ENCODE peak calls at places on chromosomes 2 and 18, in ten cellular contexts. One of them, this sample, is unnamed.

GRCh38 chr2:208373460-208374089 is 33.0 kb upstream of the PTH2R start:
- DNase-seq in breast epithelium: no peak
- DNase-seq in transverse colon: no peak
- DNase-seq in upper lobe of left lung: no peak
- DNase-seq in vagina: no peak
- DNase-seq in spleen: no peak
- DNase-seq in endothelial cell of umbilical vein: peak; percentile 28
- DNase-seq in H1: no peak
- DNase-seq in SK-N-SH: peak; percentile 77
- DNase-seq in sigmoid colon: no peak
- DNase-seq in this sample: no peak

GRCh38 chr2:207683879-207684627 is 27.4 kb upstream of the CCNYL1 start:
- DNase-seq in breast epithelium: no peak
- DNase-seq in transverse colon: peak; percentile 48
- DNase-seq in upper lobe of left lung: no peak
- DNase-seq in vagina: no peak
- DNase-seq in spleen: no peak
- DNase-seq in endothelial cell of umbilical vein: peak; percentile 65
- DNase-seq in H1: no peak
- DNase-seq in SK-N-SH: no peak
- DNase-seq in sigmoid colon: no peak
- DNase-seq in this sample: no peak

GRCh38 chr2:55425449-55425848 is 5.8 kb upstream of the CCDC88A start:
- DNase-seq in breast epithelium: no peak
- DNase-seq in transverse colon: no peak
- DNase-seq in upper lobe of left lung: no peak
- DNase-seq in vagina: no peak
- DNase-seq in spleen: no peak
- DNase-seq in endothelial cell of umbilical vein: peak; percentile 78
- DNase-seq in H1: no peak
- DNase-seq in SK-N-SH: no peak
- DNase-seq in sigmoid colon: no peak
- DNase-seq in this sample: no peak

GRCh38 chr18:79395308-79395640 is 456 bp upstream of the NFATC1 start:
- DNase-seq in breast epithelium: no peak
- DNase-seq in transverse colon: no peak
- DNase-seq in upper lobe of left lung: peak; percentile 76
- DNase-seq in vagina: no peak
- DNase-seq in spleen: peak; percentile 63
- DNase-seq in endothelial cell of umbilical vein: no peak
- DNase-seq in H1: no peak
- DNase-seq in SK-N-SH: no peak
- DNase-seq in sigmoid colon: no peak
- DNase-seq in this sample: no peak

GRCh38 chr2:46922049-46922448 is 6.4 kb upstream of the MCFD2 start:
- DNase-seq in breast epithelium: no peak
- DNase-seq in transverse colon: no peak
- DNase-seq in upper lobe of left lung: no peak
- DNase-seq in vagina: no peak
- DNase-seq in spleen: no peak
- DNase-seq in endothelial cell of umbilical vein: peak; percentile 70
- DNase-seq in H1: no peak
- DNase-seq in SK-N-SH: no peak
- DNase-seq in sigmoid colon: no peak
- DNase-seq in this sample: no peak

GRCh38 chr2:88481937-88482336 is 29.4 kb upstream of the FOXI3 start:
- DNase-seq in breast epithelium: no peak
- DNase-seq in transverse colon: no peak
- DNase-seq in upper lobe of left lung: no peak
- DNase-seq in vagina: no peak
- DNase-seq in spleen: no peak
- DNase-seq in endothelial cell of umbilical vein: no peak
- DNase-seq in H1: no peak
- DNase-seq in SK-N-SH: no peak
- DNase-seq in sigmoid colon: no peak
- DNase-seq in this sample: no peak

GRCh38 chr2:1663621-1664020 is 80.7 kb downstream of the PXDN start:
- DNase-seq in breast epithelium: no peak
- DNase-seq in transverse colon: no peak
- DNase-seq in upper lobe of left lung: peak; percentile 68
- DNase-seq in vagina: peak; percentile 84
- DNase-seq in spleen: no peak
- DNase-seq in endothelial cell of umbilical vein: no peak
- DNase-seq in H1: no peak
- DNase-seq in SK-N-SH: no peak
- DNase-seq in sigmoid colon: peak; percentile 61
- DNase-seq in this sample: no peak

GRCh38 chr2:127400897-127401756 is 13.4 kb upstream of the MAP3K2 start:
- DNase-seq in breast epithelium: no peak
- DNase-seq in transverse colon: peak; percentile 88
- DNase-seq in upper lobe of left lung: peak; percentile 86
- DNase-seq in vagina: no peak
- DNase-seq in spleen: peak; percentile 65
- DNase-seq in endothelial cell of umbilical vein: peak; percentile 12
- DNase-seq in H1: no peak
- DNase-seq in SK-N-SH: no peak
- DNase-seq in sigmoid colon: no peak
- DNase-seq in this sample: peak; percentile 65

GRCh38 chr2:156434461-156435291 is 1.5 kb upstream of the GPD2 start:
- DNase-seq in breast epithelium: no peak
- DNase-seq in transverse colon: no peak
- DNase-seq in upper lobe of left lung: no peak
- DNase-seq in vagina: no peak
- DNase-seq in spleen: no peak
- DNase-seq in endothelial cell of umbilical vein: no peak
- DNase-seq in H1: no peak
- DNase-seq in SK-N-SH: no peak
- DNase-seq in sigmoid colon: no peak
- DNase-seq in this sample: no peak

GRCh38 chr2:208501217-208501616 is 94.6 kb downstream of the PTH2R start:
- DNase-seq in breast epithelium: no peak
- DNase-seq in transverse colon: peak; percentile 30
- DNase-seq in upper lobe of left lung: no peak
- DNase-seq in vagina: no peak
- DNase-seq in spleen: no peak
- DNase-seq in endothelial cell of umbilical vein: no peak
- DNase-seq in H1: peak; percentile 55
- DNase-seq in SK-N-SH: no peak
- DNase-seq in sigmoid colon: no peak
- DNase-seq in this sample: no peak

GRCh38 chr2:166343467-166343866 is 32.3 kb downstream of the SCN9A start:
- DNase-seq in breast epithelium: no peak
- DNase-seq in transverse colon: no peak
- DNase-seq in upper lobe of left lung: no peak
- DNase-seq in vagina: no peak
- DNase-seq in spleen: no peak
- DNase-seq in endothelial cell of umbilical vein: no peak
- DNase-seq in H1: no peak
- DNase-seq in SK-N-SH: no peak
- DNase-seq in sigmoid colon: no peak
- DNase-seq in this sample: no peak

GRCh38 chr2:7013761-7014160 is 96.5 kb downstream of the RNF144A start:
- DNase-seq in breast epithelium: no peak
- DNase-seq in transverse colon: no peak
- DNase-seq in upper lobe of left lung: no peak
- DNase-seq in vagina: no peak
- DNase-seq in spleen: no peak
- DNase-seq in endothelial cell of umbilical vein: no peak
- DNase-seq in H1: no peak
- DNase-seq in SK-N-SH: no peak
- DNase-seq in sigmoid colon: no peak
- DNase-seq in this sample: no peak

GRCh38 chr2:7015007-7015950 is 98.1 kb downstream of the RNF144A start:
- DNase-seq in breast epithelium: no peak
- DNase-seq in transverse colon: no peak
- DNase-seq in upper lobe of left lung: no peak
- DNase-seq in vagina: no peak
- DNase-seq in spleen: peak; percentile 47
- DNase-seq in endothelial cell of umbilical vein: no peak
- DNase-seq in H1: no peak
- DNase-seq in SK-N-SH: peak; percentile 70
- DNase-seq in sigmoid colon: no peak
- DNase-seq in this sample: no peak

GRCh38 chr2:7016120-7016519 is 98.9 kb downstream of the RNF144A start:
- DNase-seq in breast epithelium: no peak
- DNase-seq in transverse colon: no peak
- DNase-seq in upper lobe of left lung: no peak
- DNase-seq in vagina: no peak
- DNase-seq in spleen: no peak
- DNase-seq in endothelial cell of umbilical vein: no peak
- DNase-seq in H1: no peak
- DNase-seq in SK-N-SH: no peak
- DNase-seq in sigmoid colon: no peak
- DNase-seq in this sample: no peak

GRCh38 chr2:7012141-7012809 is 95.1 kb downstream of the RNF144A start:
- DNase-seq in breast epithelium: no peak
- DNase-seq in transverse colon: no peak
- DNase-seq in upper lobe of left lung: no peak
- DNase-seq in vagina: no peak
- DNase-seq in spleen: peak; percentile 68
- DNase-seq in endothelial cell of umbilical vein: no peak
- DNase-seq in H1: no peak
- DNase-seq in SK-N-SH: no peak
- DNase-seq in sigmoid colon: peak; percentile 84
- DNase-seq in this sample: no peak

DNA sequence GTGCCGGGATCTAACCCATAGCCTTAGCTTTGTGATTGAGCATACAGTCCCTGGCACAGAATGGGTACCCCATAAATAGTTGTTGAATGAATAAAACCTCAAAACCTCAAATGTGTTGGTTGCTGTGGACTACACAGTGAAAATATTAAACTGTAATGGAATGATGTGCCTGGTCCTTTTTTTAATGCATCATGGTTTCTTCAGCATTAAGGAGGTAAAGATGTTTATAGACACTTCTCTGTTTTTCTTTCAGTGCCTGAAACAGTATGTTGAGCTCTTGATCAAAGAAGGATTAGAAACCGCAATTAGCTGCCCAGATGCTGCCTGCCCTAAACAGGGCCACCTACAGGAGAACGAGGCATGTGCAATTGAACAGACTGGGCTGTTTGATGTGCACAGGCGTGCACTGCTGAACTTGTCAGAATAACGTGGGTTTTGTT is 97.0 kb downstream of the RNF144A start:
- DNase-seq in breast epithelium: no peak
- DNase-seq in transverse colon: peak; percentile 41
- DNase-seq in upper lobe of left lung: no peak
- DNase-seq in vagina: no peak
- DNase-seq in spleen: peak; percentile 67
- DNase-seq in endothelial cell of umbilical vein: no peak
- DNase-seq in H1: no peak
- DNase-seq in SK-N-SH: peak; percentile 63
- DNase-seq in sigmoid colon: no peak
- DNase-seq in this sample: no peak
- TF ChIP-seq CTCF in breast epithelium: no peak
- TF ChIP-seq CTCF in transverse colon: peak; percentile 50
- TF ChIP-seq CTCF in upper lobe of left lung: peak; percentile 35
- TF ChIP-seq CTCF in vagina: no peak
- TF ChIP-seq CTCF in spleen: peak; percentile 53
- TF ChIP-seq CTCF in endothelial cell of umbilical vein: peak; percentile 54
- TF ChIP-seq CTCF in H1: peak; percentile 83
- TF ChIP-seq CTCF in SK-N-SH: peak; percentile 80
- TF ChIP-seq CTCF in sigmoid colon: no peak
- TF ChIP-seq CTCF in this sample: peak; percentile 6

GRCh38 chr2:66240284-66240683 is 194.6 kb upstream of the MEIS1 start:
- DNase-seq in breast epithelium: peak; percentile 44
- DNase-seq in transverse colon: no peak
- DNase-seq in upper lobe of left lung: no peak
- DNase-seq in vagina: no peak
- DNase-seq in spleen: no peak
- DNase-seq in endothelial cell of umbilical vein: no peak
- DNase-seq in H1: no peak
- DNase-seq in SK-N-SH: no peak
- DNase-seq in sigmoid colon: peak; percentile 68
- DNase-seq in this sample: no peak
- TF ChIP-seq POLR2AphosphoS5 in breast epithelium: peak; percentile 42
- TF ChIP-seq POLR2AphosphoS5 in transverse colon: peak; percentile 58
- TF ChIP-seq POLR2AphosphoS5 in upper lobe of left lung: no peak
- TF ChIP-seq POLR2AphosphoS5 in vagina: peak; percentile 38
- TF ChIP-seq POLR2AphosphoS5 in spleen: peak; percentile 50
- TF ChIP-seq POLR2AphosphoS5 in endothelial cell of umbilical vein: no peak
- TF ChIP-seq POLR2AphosphoS5 in H1: no peak
- TF ChIP-seq POLR2AphosphoS5 in SK-N-SH: no peak
- TF ChIP-seq POLR2AphosphoS5 in sigmoid colon: peak; percentile 65
- TF ChIP-seq POLR2AphosphoS5 in this sample: no peak

DNA sequence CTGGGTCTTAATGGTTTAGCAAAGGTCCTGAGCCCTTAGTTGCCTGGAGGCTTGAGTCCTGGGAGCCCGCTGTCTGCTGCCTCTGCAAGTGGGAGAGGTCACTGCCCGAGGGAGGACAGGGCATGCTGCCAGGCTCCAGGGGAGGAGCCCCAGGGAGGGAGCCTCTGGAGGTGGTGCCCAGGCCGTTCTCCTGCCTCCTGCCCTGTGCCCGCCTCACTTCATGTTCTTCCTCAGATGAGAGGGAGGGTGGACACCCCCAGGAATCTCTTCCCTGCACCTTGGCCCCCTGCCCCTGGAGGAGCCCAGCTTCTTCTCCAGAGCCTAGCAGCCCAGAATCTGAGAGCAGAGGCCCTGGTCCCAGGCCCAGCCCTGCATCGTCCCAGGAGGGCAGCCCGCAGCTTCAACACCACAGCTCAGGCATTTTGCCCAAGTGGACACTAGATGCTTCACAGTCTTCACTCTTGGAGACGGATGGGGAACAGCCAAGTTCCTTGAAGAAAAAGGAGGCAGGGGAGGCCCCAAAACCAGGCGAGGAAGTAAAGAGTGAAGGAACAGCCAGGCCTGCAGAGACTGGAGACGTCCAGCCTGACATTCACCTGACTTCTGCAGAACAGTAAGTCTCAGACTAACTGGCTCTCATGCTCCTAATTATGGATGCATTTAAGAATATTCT is 12.0 kb downstream of the PSD4 start:
- DNase-seq in breast epithelium: no peak
- DNase-seq in transverse colon: no peak
- DNase-seq in upper lobe of left lung: peak; percentile 65
- DNase-seq in vagina: no peak
- DNase-seq in spleen: peak; percentile 62
- DNase-seq in endothelial cell of umbilical vein: no peak
- DNase-seq in H1: no peak
- DNase-seq in SK-N-SH: no peak
- DNase-seq in sigmoid colon: no peak
- DNase-seq in this sample: no peak
- H3K4me1 ChIP-seq in breast epithelium: no peaks in the 10 kb centered on the region
- H3K4me1 ChIP-seq in transverse colon: no peaks in the 10 kb centered on the region
- H3K4me1 ChIP-seq in upper lobe of left lung: peaks cover 32% of the 10 kb centered on the region
- H3K4me1 ChIP-seq in vagina: no peaks in the 10 kb centered on the region
- H3K4me1 ChIP-seq in spleen: peaks cover 100% of the 10 kb centered on the region
- H3K4me1 ChIP-seq in endothelial cell of umbilical vein: no peaks in the 10 kb centered on the region
- H3K4me1 ChIP-seq in H1: no peaks in the 10 kb centered on the region
- H3K4me1 ChIP-seq in SK-N-SH: no peaks in the 10 kb centered on the region
- H3K4me1 ChIP-seq in sigmoid colon: no peaks in the 10 kb centered on the region
- H3K4me1 ChIP-seq in this sample: peaks cover 11% of the 10 kb centered on the region

DNA sequence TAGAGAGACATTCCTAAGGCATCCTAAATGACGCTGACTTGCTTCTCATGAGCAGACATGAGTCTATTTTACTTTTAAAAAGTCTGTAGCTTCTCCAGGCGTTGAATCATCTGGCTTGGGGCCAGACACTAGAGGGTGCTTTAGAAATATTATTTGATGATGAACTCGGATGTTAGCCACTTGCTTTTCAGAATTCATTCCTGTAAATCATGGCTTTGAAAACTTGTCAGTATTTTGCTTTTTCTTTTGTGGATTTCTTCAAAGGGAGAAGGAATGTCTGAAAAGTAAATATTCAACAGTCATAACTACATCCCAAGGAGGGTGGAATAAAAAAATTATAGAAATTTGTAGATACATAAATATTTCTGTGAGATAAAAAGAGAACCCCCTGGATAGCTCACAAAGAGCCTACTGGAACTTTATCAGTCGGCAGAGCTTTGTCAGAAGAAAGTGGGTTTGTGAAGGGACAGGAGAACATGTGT is 370.8 kb downstream of the OSR1 start:
- DNase-seq in breast epithelium: peak; percentile 74
- DNase-seq in transverse colon: peak; percentile 45
- DNase-seq in upper lobe of left lung: no peak
- DNase-seq in vagina: no peak
- DNase-seq in spleen: no peak
- DNase-seq in endothelial cell of umbilical vein: peak; percentile 51
- DNase-seq in H1: no peak
- DNase-seq in SK-N-SH: no peak
- DNase-seq in sigmoid colon: peak; percentile 90
- DNase-seq in this sample: peak; percentile 80
- TF ChIP-seq CTCF in breast epithelium: no peak
- TF ChIP-seq CTCF in transverse colon: no peak
- TF ChIP-seq CTCF in upper lobe of left lung: no peak
- TF ChIP-seq CTCF in vagina: no peak
- TF ChIP-seq CTCF in spleen: no peak
- TF ChIP-seq CTCF in endothelial cell of umbilical vein: no peak
- TF ChIP-seq CTCF in H1: no peak
- TF ChIP-seq CTCF in SK-N-SH: peak; percentile 58
- TF ChIP-seq CTCF in sigmoid colon: no peak
- TF ChIP-seq CTCF in this sample: no peak